ENCODE peak calls at places on chromosomes 11 and 22, in four cellular contexts. One of them, this sample, is unnamed.

GRCh38 chr11:102940714-102941588 is 14.6 kb downstream of the MMP13 start:
- DNase-seq in IMR-90: peak; percentile 73
- DNase-seq in prostate gland: peak; percentile 50
- DNase-seq in breast epithelium: no peak
- DNase-seq in this sample: peak; percentile 45

GRCh38 chr11:70398834-70399680 is 728 bp downstream of the CTTN start:
- DNase-seq in breast epithelium: no peak
- DNase-seq in IMR-90: no peak
- DNase-seq in prostate gland: no peak
- DNase-seq in this sample: peak; percentile 26

GRCh38 chr22:22857607-22858558 is 29.7 kb upstream of the IGLL5 start:
- DNase-seq in IMR-90: no peak
- DNase-seq in breast epithelium: no peak
- DNase-seq in prostate gland: no peak
- DNase-seq in this sample: no peak

GRCh38 chr22:29117799-29118477 is 45.1 kb downstream of the KREMEN1 start:
- DNase-seq in breast epithelium: no peak
- DNase-seq in prostate gland: no peak
- DNase-seq in IMR-90: peak; percentile 24
- DNase-seq in this sample: no peak

GRCh38 chr22:45891471-45891995 is 85.4 kb downstream of the WNT7B start:
- DNase-seq in prostate gland: no peak
- DNase-seq in IMR-90: no peak
- DNase-seq in breast epithelium: no peak
- DNase-seq in this sample: no peak

GRCh38 chr11:35650467-35650866 is 12.1 kb upstream of the TRIM44 start:
- DNase-seq in breast epithelium: no peak
- DNase-seq in IMR-90: no peak
- DNase-seq in prostate gland: no peak
- DNase-seq in this sample: no peak

GRCh38 chr11:15716550-15716949 is 601.8 kb downstream of the INSC start:
- DNase-seq in IMR-90: peak; percentile 89
- DNase-seq in prostate gland: no peak
- DNase-seq in breast epithelium: no peak
- DNase-seq in this sample: no peak

GRCh38 chr11:34176980-34177319 is 71.5 kb downstream of the NAT10 start:
- DNase-seq in prostate gland: no peak
- DNase-seq in breast epithelium: no peak
- DNase-seq in IMR-90: no peak
- DNase-seq in this sample: no peak

GRCh38 chr11:35144811-35145210 is 5.8 kb downstream of the CD44 start:
- DNase-seq in prostate gland: no peak
- DNase-seq in IMR-90: peak; percentile 72
- DNase-seq in breast epithelium: no peak
- DNase-seq in this sample: no peak

GRCh38 chr11:134731562-134731961 is 319.5 kb upstream of the B3GAT1 start:
- DNase-seq in prostate gland: no peak
- DNase-seq in breast epithelium: peak; percentile 52
- DNase-seq in IMR-90: no peak
- DNase-seq in this sample: no peak

GRCh38 chr11:2390091-2390870 is 10.3 kb upstream of the TSSC4 start:
- DNase-seq in breast epithelium: peak; percentile 65
- DNase-seq in IMR-90: no peak
- DNase-seq in prostate gland: no peak
- DNase-seq in this sample: no peak

GRCh38 chr22:22704156-22704946 is 59.9 kb downstream of the GGTLC2 start:
- DNase-seq in breast epithelium: no peak
- DNase-seq in prostate gland: no peak
- DNase-seq in IMR-90: no peak
- DNase-seq in this sample: no peak

GRCh38 chr11:15216678-15217077 is 102.0 kb downstream of the INSC start:
- DNase-seq in IMR-90: no peak
- DNase-seq in breast epithelium: no peak
- DNase-seq in prostate gland: no peak
- DNase-seq in this sample: no peak

GRCh38 chr22:49508561-49508960 is 319.1 kb downstream of the BRD1 start:
- DNase-seq in prostate gland: no peak
- DNase-seq in IMR-90: no peak
- DNase-seq in breast epithelium: no peak
- DNase-seq in this sample: no peak

GRCh38 chr11:74735566-74735965 is 4.3 kb upstream of the CHRDL2 start:
- DNase-seq in prostate gland: no peak
- DNase-seq in breast epithelium: no peak
- DNase-seq in IMR-90: no peak
- DNase-seq in this sample: no peak

GRCh38 chr22:34111210-34111824 is 191.0 kb upstream of the LARGE1 start:
- DNase-seq in breast epithelium: no peak
- DNase-seq in prostate gland: no peak
- DNase-seq in IMR-90: no peak
- DNase-seq in this sample: peak; percentile 12

GRCh38 chr11:102882389-102883024 is 7.7 kb upstream of the MMP12 start:
- DNase-seq in IMR-90: peak; percentile 48
- DNase-seq in prostate gland: no peak
- DNase-seq in breast epithelium: no peak
- DNase-seq in this sample: no peak

GRCh38 chr22:34416321-34416900 is 496.1 kb upstream of the LARGE1 start:
- DNase-seq in prostate gland: no peak
- DNase-seq in breast epithelium: no peak
- DNase-seq in IMR-90: no peak
- DNase-seq in this sample: no peak

GRCh38 chr11:37451903-37452302 is 853.9 kb upstream of the RAG2 start:
- DNase-seq in prostate gland: no peak
- DNase-seq in breast epithelium: no peak
- DNase-seq in IMR-90: no peak
- DNase-seq in this sample: no peak

GRCh38 chr11:73614591-73614990 is 16.7 kb upstream of the FAM168A start:
- DNase-seq in breast epithelium: no peak
- DNase-seq in IMR-90: no peak
- DNase-seq in prostate gland: no peak
- DNase-seq in this sample: no peak

GRCh38 chr11:124297921-124298320 is 15.8 kb downstream of the OR8D1 start:
- DNase-seq in IMR-90: peak; percentile 27
- DNase-seq in prostate gland: no peak
- DNase-seq in breast epithelium: no peak
- DNase-seq in this sample: no peak

GRCh38 chr11:94702481-94702880 is 65.7 kb upstream of the AMOTL1 start:
- DNase-seq in IMR-90: no peak
- DNase-seq in breast epithelium: no peak
- DNase-seq in prostate gland: no peak
- DNase-seq in this sample: no peak

GRCh38 chr11:23947883-23948282 is 549.0 kb upstream of the LUZP2 start:
- DNase-seq in prostate gland: no peak
- DNase-seq in IMR-90: peak; percentile 61
- DNase-seq in breast epithelium: no peak
- DNase-seq in this sample: no peak

GRCh38 chr11:122207505-122207904 is 91.5 kb upstream of the BLID start:
- DNase-seq in IMR-90: peak; percentile 81
- DNase-seq in prostate gland: peak; percentile 23
- DNase-seq in breast epithelium: peak; percentile 26
- DNase-seq in this sample: no peak

GRCh38 chr22:28183078-28183870 is 264.2 kb upstream of the PITPNB start:
- DNase-seq in IMR-90: no peak
- DNase-seq in prostate gland: no peak
- DNase-seq in breast epithelium: no peak
- DNase-seq in this sample: no peak

GRCh38 chr11:13140873-13141655 is 131.9 kb downstream of the RASSF10 start:
- DNase-seq in IMR-90: peak; percentile 38
- DNase-seq in breast epithelium: peak; percentile 87
- DNase-seq in prostate gland: peak; percentile 59
- DNase-seq in this sample: peak; percentile 24

GRCh38 chr11:95082576-95083001 is 7.1 kb upstream of the ENDOD1 start:
- DNase-seq in IMR-90: no peak
- DNase-seq in breast epithelium: no peak
- DNase-seq in prostate gland: no peak
- DNase-seq in this sample: no peak

GRCh38 chr11:27497284-27497866 is 9.2 kb downstream of the LIN7C start:
- DNase-seq in prostate gland: no peak
- DNase-seq in breast epithelium: no peak
- DNase-seq in IMR-90: peak; percentile 27
- DNase-seq in this sample: no peak

GRCh38 chr11:24592342-24592741 is 95.5 kb downstream of the LUZP2 start:
- DNase-seq in prostate gland: no peak
- DNase-seq in breast epithelium: no peak
- DNase-seq in IMR-90: peak; percentile 75
- DNase-seq in this sample: no peak

GRCh38 chr22:49040754-49041467 is 786.8 kb downstream of the BRD1 start:
- DNase-seq in prostate gland: no peak
- DNase-seq in IMR-90: no peak
- DNase-seq in breast epithelium: no peak
- DNase-seq in this sample: no peak

GRCh38 chr11:124481365-124482323 is 36.1 kb upstream of the OR8B8 start:
- DNase-seq in IMR-90: peak; percentile 52
- DNase-seq in prostate gland: no peak
- DNase-seq in breast epithelium: peak; percentile 24
- DNase-seq in this sample: no peak

GRCh38 chr11:94193288-94193687 is 64.6 kb downstream of the PANX1 start:
- DNase-seq in prostate gland: no peak
- DNase-seq in breast epithelium: no peak
- DNase-seq in IMR-90: peak; percentile 96
- DNase-seq in this sample: no peak

GRCh38 chr11:16299884-16300778 is 56.2 kb downstream of the SOX6 start:
- DNase-seq in IMR-90: no peak
- DNase-seq in breast epithelium: no peak
- DNase-seq in prostate gland: no peak
- DNase-seq in this sample: no peak

GRCh38 chr11:48024635-48025071 is 44.3 kb downstream of the PTPRJ start:
- DNase-seq in prostate gland: no peak
- DNase-seq in IMR-90: no peak
- DNase-seq in breast epithelium: no peak
- DNase-seq in this sample: no peak

GRCh38 chr11:59707371-59707770 is 6.3 kb downstream of the OR10V1 start:
- DNase-seq in prostate gland: no peak
- DNase-seq in breast epithelium: no peak
- DNase-seq in IMR-90: no peak
- DNase-seq in this sample: no peak

GRCh38 chr11:45219411-45219810 is 66.7 kb downstream of the SYT13 start:
- DNase-seq in IMR-90: no peak
- DNase-seq in prostate gland: no peak
- DNase-seq in breast epithelium: no peak
- DNase-seq in this sample: no peak

GRCh38 chr22:27879923-27880322 is 39.1 kb downstream of the PITPNB start:
- DNase-seq in prostate gland: no peak
- DNase-seq in breast epithelium: no peak
- DNase-seq in IMR-90: peak; percentile 54
- DNase-seq in this sample: no peak

GRCh38 chr11:47359586-47359985 is 7.1 kb upstream of the MYBPC3 start:
- DNase-seq in breast epithelium: no peak
- DNase-seq in IMR-90: no peak
- DNase-seq in prostate gland: no peak
- DNase-seq in this sample: no peak

DNA sequence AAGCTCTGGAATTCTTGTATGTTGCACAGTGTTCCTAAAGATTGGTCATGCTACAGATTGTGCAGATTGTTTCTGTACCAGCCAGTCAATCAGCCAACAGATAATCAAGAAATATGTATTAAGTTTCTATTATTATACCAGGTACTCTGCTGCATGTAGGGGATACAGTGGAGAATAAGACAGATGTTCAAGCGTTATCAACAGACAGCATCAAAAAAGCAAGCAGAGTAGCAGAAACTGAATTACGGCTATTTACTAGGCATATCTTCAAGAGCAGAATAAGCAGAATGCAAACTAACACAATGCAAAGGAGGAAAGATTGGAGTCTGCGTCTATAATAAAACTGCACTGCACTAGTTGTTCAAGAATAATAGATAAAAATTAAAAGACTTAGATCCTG is 278.6 kb downstream of the ETS1 start:
- DNase-seq in breast epithelium: no peak
- DNase-seq in IMR-90: no peak
- DNase-seq in prostate gland: no peak
- DNase-seq in this sample: no peak
- H3K4me1 ChIP-seq in breast epithelium: no peaks in the 10 kb centered on the region
- H3K4me1 ChIP-seq in IMR-90: peaks cover 6% of the 10 kb centered on the region
- H3K4me1 ChIP-seq in prostate gland: no peaks in the 10 kb centered on the region
- H3K4me1 ChIP-seq in this sample: no peaks in the 10 kb centered on the region

GRCh38 chr22:50715250-50715649 is 22.8 kb upstream of the ACR start:
- DNase-seq in prostate gland: no peak
- DNase-seq in breast epithelium: no peak
- DNase-seq in IMR-90: no peak
- DNase-seq in this sample: no peak
- TF ChIP-seq POLR2A in prostate gland: no peak
- TF ChIP-seq POLR2A in breast epithelium: no peak
- TF ChIP-seq POLR2A in IMR-90: no peak
- TF ChIP-seq POLR2A in this sample: no peak

GRCh38 chr11:120563698-120564572 is 52.4 kb downstream of the GRIK4 start:
- DNase-seq in breast epithelium: no peak
- DNase-seq in prostate gland: no peak
- DNase-seq in IMR-90: no peak
- DNase-seq in this sample: no peak
- H3K4me1 ChIP-seq in breast epithelium: no peaks in the 10 kb centered on the region
- H3K4me1 ChIP-seq in prostate gland: no peaks in the 10 kb centered on the region
- H3K4me1 ChIP-seq in IMR-90: peaks cover 6% of the 10 kb centered on the region
- H3K4me1 ChIP-seq in this sample: peaks cover 14% of the 10 kb centered on the region

GRCh38 chr11:20795005-20795404 is 125.6 kb downstream of the NELL1 start:
- DNase-seq in IMR-90: no peak
- DNase-seq in breast epithelium: no peak
- DNase-seq in prostate gland: no peak
- DNase-seq in this sample: no peak

DNA sequence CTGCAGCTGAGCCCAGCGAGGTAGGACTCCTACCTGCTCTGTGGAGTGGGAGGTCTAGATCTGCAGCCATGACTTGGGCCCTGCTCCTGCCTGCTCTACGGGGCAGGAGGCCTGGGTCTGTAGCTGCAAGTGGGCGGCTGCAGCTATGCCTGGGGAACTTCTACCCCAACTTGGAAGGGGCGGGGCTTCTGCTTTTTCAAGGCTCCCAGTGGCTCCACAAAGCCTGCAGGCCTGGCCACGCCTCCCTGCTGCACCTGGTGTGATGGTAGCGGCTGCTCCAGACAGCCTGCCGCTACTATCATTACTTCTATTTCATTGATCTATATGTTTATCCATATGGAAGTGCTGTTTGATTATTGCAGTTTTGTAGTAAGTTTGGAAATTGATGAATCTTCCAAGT is 121.2 kb downstream of the NELL1 start:
- DNase-seq in breast epithelium: no peak
- DNase-seq in IMR-90: no peak
- DNase-seq in prostate gland: no peak
- DNase-seq in this sample: no peak
- TF ChIP-seq POLR2A in breast epithelium: no peak
- TF ChIP-seq POLR2A in IMR-90: no peak
- TF ChIP-seq POLR2A in prostate gland: no peak
- TF ChIP-seq POLR2A in this sample: no peak

This sample was measured in transverse colon.